ENCODE peak calls at places on chromosomes 3 and 15, in six cellular contexts. One of them, this sample, is unnamed. For H3K4me1, the result is how much of the 10 kb centered on the place peaks cover.

GRCh38 chr3:43417133-43417532 is 130.8 kb downstream of the SNRK start:
- DNase-seq in MM.1S: no peak
- DNase-seq in upper lobe of left lung: no peak
- DNase-seq in cardiac muscle cell: no peak
- DNase-seq in RWPE2: no peak
- DNase-seq in H9: no peak
- DNase-seq in this sample: no peak

GRCh38 chr3:106610362-106610997 is 741.7 kb upstream of the CBLB start:
- DNase-seq in MM.1S: no peak
- DNase-seq in upper lobe of left lung: no peak
- DNase-seq in cardiac muscle cell: no peak
- DNase-seq in RWPE2: no peak
- DNase-seq in H9: no peak
- DNase-seq in this sample: no peak

GRCh38 chr3:197471221-197472010 is 84.4 kb downstream of the BDH1 start:
- DNase-seq in MM.1S: no peak
- DNase-seq in upper lobe of left lung: no peak
- DNase-seq in cardiac muscle cell: no peak
- DNase-seq in RWPE2: no peak
- DNase-seq in H9: no peak
- DNase-seq in this sample: no peak

GRCh38 chr3:145776782-145777408 is 384.1 kb downstream of the PLOD2 start:
- DNase-seq in MM.1S: peak
- DNase-seq in upper lobe of left lung: no peak
- DNase-seq in cardiac muscle cell: peak
- DNase-seq in RWPE2: no peak
- DNase-seq in H9: peak
- DNase-seq in this sample: no peak

GRCh38 chr3:143421556-143421955 is 302.0 kb downstream of the CHST2 start:
- DNase-seq in MM.1S: no peak
- DNase-seq in upper lobe of left lung: no peak
- DNase-seq in cardiac muscle cell: no peak
- DNase-seq in RWPE2: no peak
- DNase-seq in H9: no peak
- DNase-seq in this sample: no peak

GRCh38 chr3:24474862-24475261 is 19.8 kb downstream of the THRB start:
- DNase-seq in MM.1S: no peak
- DNase-seq in upper lobe of left lung: no peak
- DNase-seq in cardiac muscle cell: no peak
- DNase-seq in RWPE2: no peak
- DNase-seq in H9: no peak
- DNase-seq in this sample: no peak

GRCh38 chr3:45689787-45690145 is 570 bp downstream of the SACM1L start:
- DNase-seq in MM.1S: peak
- DNase-seq in upper lobe of left lung: peak
- DNase-seq in cardiac muscle cell: no peak
- DNase-seq in RWPE2: no peak
- DNase-seq in H9: no peak
- DNase-seq in this sample: no peak

GRCh38 chr3:38834110-38834509 is 18.1 kb upstream of the SCN10A start:
- DNase-seq in MM.1S: peak
- DNase-seq in upper lobe of left lung: peak
- DNase-seq in cardiac muscle cell: peak
- DNase-seq in RWPE2: peak
- DNase-seq in H9: peak
- DNase-seq in this sample: peak

GRCh38 chr15:88956906-88957305 is 43.7 kb upstream of the MFGE8 start:
- DNase-seq in MM.1S: no peak
- DNase-seq in upper lobe of left lung: no peak
- DNase-seq in cardiac muscle cell: no peak
- DNase-seq in RWPE2: no peak
- DNase-seq in H9: no peak
- DNase-seq in this sample: no peak

GRCh38 chr15:90872481-90873184 is 4.2 kb downstream of the FURIN start:
- DNase-seq in MM.1S: no peak
- DNase-seq in upper lobe of left lung: no peak
- DNase-seq in cardiac muscle cell: no peak
- DNase-seq in RWPE2: peak
- DNase-seq in H9: peak
- DNase-seq in this sample: no peak

GRCh38 chr3:194824676-194825075 is 139.0 kb downstream of the FAM43A start:
- DNase-seq in MM.1S: no peak
- DNase-seq in upper lobe of left lung: no peak
- DNase-seq in cardiac muscle cell: peak
- DNase-seq in RWPE2: no peak
- DNase-seq in H9: no peak
- DNase-seq in this sample: no peak

GRCh38 chr3:37887824-37888223 is 26.1 kb downstream of the CTDSPL start:
- DNase-seq in MM.1S: no peak
- DNase-seq in upper lobe of left lung: no peak
- DNase-seq in cardiac muscle cell: no peak
- DNase-seq in RWPE2: no peak
- DNase-seq in H9: no peak
- DNase-seq in this sample: no peak

GRCh38 chr3:184737641-184738518 is 26.0 kb upstream of the MAGEF1 start:
- DNase-seq in MM.1S: no peak
- DNase-seq in upper lobe of left lung: peak
- DNase-seq in cardiac muscle cell: no peak
- DNase-seq in RWPE2: peak
- DNase-seq in H9: no peak
- DNase-seq in this sample: no peak

GRCh38 chr3:172261053-172261452 is 187.2 kb downstream of the GHSR start:
- DNase-seq in MM.1S: no peak
- DNase-seq in upper lobe of left lung: peak
- DNase-seq in cardiac muscle cell: no peak
- DNase-seq in RWPE2: no peak
- DNase-seq in H9: no peak
- DNase-seq in this sample: no peak

GRCh38 chr3:130423064-130423463 is 77.6 kb downstream of the COL6A5 start:
- DNase-seq in MM.1S: no peak
- DNase-seq in upper lobe of left lung: no peak
- DNase-seq in cardiac muscle cell: no peak
- DNase-seq in RWPE2: no peak
- DNase-seq in H9: no peak
- DNase-seq in this sample: no peak

GRCh38 chr3:196789773-196790419 is 50.2 kb downstream of the PAK2 start:
- DNase-seq in MM.1S: no peak
- DNase-seq in upper lobe of left lung: no peak
- DNase-seq in cardiac muscle cell: no peak
- DNase-seq in RWPE2: no peak
- DNase-seq in H9: no peak
- DNase-seq in this sample: no peak

GRCh38 chr3:136350132-136350531 is 100.0 kb downstream of the PCCB start:
- DNase-seq in MM.1S: no peak
- DNase-seq in upper lobe of left lung: no peak
- DNase-seq in cardiac muscle cell: no peak
- DNase-seq in RWPE2: no peak
- DNase-seq in H9: no peak
- DNase-seq in this sample: no peak

GRCh38 chr3:141550926-141551665 is 64.3 kb downstream of the RASA2 start:
- DNase-seq in MM.1S: no peak
- DNase-seq in upper lobe of left lung: no peak
- DNase-seq in cardiac muscle cell: no peak
- DNase-seq in RWPE2: no peak
- DNase-seq in H9: no peak
- DNase-seq in this sample: no peak

GRCh38 chr3:24119321-24119751 is 174.2 kb downstream of the NR1D2 start:
- DNase-seq in MM.1S: no peak
- DNase-seq in upper lobe of left lung: no peak
- DNase-seq in cardiac muscle cell: no peak
- DNase-seq in RWPE2: no peak
- DNase-seq in H9: no peak
- DNase-seq in this sample: no peak

GRCh38 chr3:150588027-150588830 is 14.9 kb upstream of the SELENOT start:
- DNase-seq in MM.1S: no peak
- DNase-seq in upper lobe of left lung: peak
- DNase-seq in cardiac muscle cell: peak
- DNase-seq in RWPE2: no peak
- DNase-seq in H9: no peak
- DNase-seq in this sample: no peak

GRCh38 chr15:77032052-77032646 is 37.2 kb downstream of the PSTPIP1 start:
- DNase-seq in MM.1S: no peak
- DNase-seq in upper lobe of left lung: peak
- DNase-seq in cardiac muscle cell: no peak
- DNase-seq in RWPE2: peak
- DNase-seq in H9: peak
- DNase-seq in this sample: no peak

GRCh38 chr3:155701882-155702465 is 42.9 kb downstream of the PLCH1 start:
- DNase-seq in MM.1S: peak
- DNase-seq in upper lobe of left lung: no peak
- DNase-seq in cardiac muscle cell: peak
- DNase-seq in RWPE2: no peak
- DNase-seq in H9: no peak
- DNase-seq in this sample: no peak

GRCh38 chr3:71006810-71007785 is 576.4 kb downstream of the FOXP1 start:
- DNase-seq in MM.1S: peak
- DNase-seq in upper lobe of left lung: no peak
- DNase-seq in cardiac muscle cell: peak
- DNase-seq in RWPE2: no peak
- DNase-seq in H9: no peak
- DNase-seq in this sample: no peak

GRCh38 chr3:71010731-71011455 is 572.6 kb downstream of the FOXP1 start:
- DNase-seq in MM.1S: peak
- DNase-seq in upper lobe of left lung: no peak
- DNase-seq in cardiac muscle cell: no peak
- DNase-seq in RWPE2: no peak
- DNase-seq in H9: no peak
- DNase-seq in this sample: no peak

GRCh38 chr3:71011565-71012287 is 571.8 kb downstream of the FOXP1 start:
- DNase-seq in MM.1S: peak
- DNase-seq in upper lobe of left lung: no peak
- DNase-seq in cardiac muscle cell: no peak
- DNase-seq in RWPE2: no peak
- DNase-seq in H9: no peak
- DNase-seq in this sample: no peak

GRCh38 chr3:71005797-71006321 is 577.7 kb downstream of the FOXP1 start:
- DNase-seq in MM.1S: no peak
- DNase-seq in upper lobe of left lung: no peak
- DNase-seq in cardiac muscle cell: no peak
- DNase-seq in RWPE2: no peak
- DNase-seq in H9: no peak
- DNase-seq in this sample: no peak

GRCh38 chr3:71008350-71008923 is 575.1 kb downstream of the FOXP1 start:
- DNase-seq in MM.1S: no peak
- DNase-seq in upper lobe of left lung: no peak
- DNase-seq in cardiac muscle cell: no peak
- DNase-seq in RWPE2: no peak
- DNase-seq in H9: no peak
- DNase-seq in this sample: no peak
- H3K4me1 ChIP-seq in MM.1S: under half
- H3K4me1 ChIP-seq in upper lobe of left lung: half or more
- H3K4me1 ChIP-seq in cardiac muscle cell: under half
- H3K4me1 ChIP-seq in RWPE2: under half
- H3K4me1 ChIP-seq in H9: under half
- H3K4me1 ChIP-seq in this sample: half or more

GRCh38 chr3:114103181-114103580 is 46.6 kb downstream of the QTRT2 start:
- DNase-seq in MM.1S: no peak
- DNase-seq in upper lobe of left lung: no peak
- DNase-seq in cardiac muscle cell: no peak
- DNase-seq in RWPE2: no peak
- DNase-seq in H9: peak
- DNase-seq in this sample: no peak
- TF ChIP-seq CTCF in MM.1S: no peak
- TF ChIP-seq CTCF in upper lobe of left lung: no peak
- TF ChIP-seq CTCF in cardiac muscle cell: no peak
- TF ChIP-seq CTCF in RWPE2: no peak
- TF ChIP-seq CTCF in H9: no peak
- TF ChIP-seq CTCF in this sample: no peak

GRCh38 chr3:12629560-12629959 is 34.4 kb downstream of the RAF1 start:
- DNase-seq in MM.1S: no peak
- DNase-seq in upper lobe of left lung: peak
- DNase-seq in cardiac muscle cell: no peak
- DNase-seq in RWPE2: no peak
- DNase-seq in H9: no peak
- DNase-seq in this sample: no peak

GRCh38 chr3:12632523-12632922 is 31.4 kb downstream of the RAF1 start:
- DNase-seq in MM.1S: no peak
- DNase-seq in upper lobe of left lung: no peak
- DNase-seq in cardiac muscle cell: no peak
- DNase-seq in RWPE2: no peak
- DNase-seq in H9: no peak
- DNase-seq in this sample: no peak

GRCh38 chr3:12628813-12629212 is 35.1 kb downstream of the RAF1 start:
- DNase-seq in MM.1S: no peak
- DNase-seq in upper lobe of left lung: no peak
- DNase-seq in cardiac muscle cell: no peak
- DNase-seq in RWPE2: no peak
- DNase-seq in H9: no peak
- DNase-seq in this sample: no peak

GRCh38 chr3:12633108-12633507 is 30.8 kb downstream of the RAF1 start:
- DNase-seq in MM.1S: no peak
- DNase-seq in upper lobe of left lung: no peak
- DNase-seq in cardiac muscle cell: no peak
- DNase-seq in RWPE2: no peak
- DNase-seq in H9: no peak
- DNase-seq in this sample: no peak

GRCh38 chr3:12630292-12630691 is 33.6 kb downstream of the RAF1 start:
- DNase-seq in MM.1S: no peak
- DNase-seq in upper lobe of left lung: no peak
- DNase-seq in cardiac muscle cell: no peak
- DNase-seq in RWPE2: no peak
- DNase-seq in H9: no peak
- DNase-seq in this sample: no peak
- H3K4me1 ChIP-seq in MM.1S: under half
- H3K4me1 ChIP-seq in upper lobe of left lung: under half
- H3K4me1 ChIP-seq in cardiac muscle cell: under half
- H3K4me1 ChIP-seq in RWPE2: under half
- H3K4me1 ChIP-seq in H9: under half
- H3K4me1 ChIP-seq in this sample: under half

DNA sequence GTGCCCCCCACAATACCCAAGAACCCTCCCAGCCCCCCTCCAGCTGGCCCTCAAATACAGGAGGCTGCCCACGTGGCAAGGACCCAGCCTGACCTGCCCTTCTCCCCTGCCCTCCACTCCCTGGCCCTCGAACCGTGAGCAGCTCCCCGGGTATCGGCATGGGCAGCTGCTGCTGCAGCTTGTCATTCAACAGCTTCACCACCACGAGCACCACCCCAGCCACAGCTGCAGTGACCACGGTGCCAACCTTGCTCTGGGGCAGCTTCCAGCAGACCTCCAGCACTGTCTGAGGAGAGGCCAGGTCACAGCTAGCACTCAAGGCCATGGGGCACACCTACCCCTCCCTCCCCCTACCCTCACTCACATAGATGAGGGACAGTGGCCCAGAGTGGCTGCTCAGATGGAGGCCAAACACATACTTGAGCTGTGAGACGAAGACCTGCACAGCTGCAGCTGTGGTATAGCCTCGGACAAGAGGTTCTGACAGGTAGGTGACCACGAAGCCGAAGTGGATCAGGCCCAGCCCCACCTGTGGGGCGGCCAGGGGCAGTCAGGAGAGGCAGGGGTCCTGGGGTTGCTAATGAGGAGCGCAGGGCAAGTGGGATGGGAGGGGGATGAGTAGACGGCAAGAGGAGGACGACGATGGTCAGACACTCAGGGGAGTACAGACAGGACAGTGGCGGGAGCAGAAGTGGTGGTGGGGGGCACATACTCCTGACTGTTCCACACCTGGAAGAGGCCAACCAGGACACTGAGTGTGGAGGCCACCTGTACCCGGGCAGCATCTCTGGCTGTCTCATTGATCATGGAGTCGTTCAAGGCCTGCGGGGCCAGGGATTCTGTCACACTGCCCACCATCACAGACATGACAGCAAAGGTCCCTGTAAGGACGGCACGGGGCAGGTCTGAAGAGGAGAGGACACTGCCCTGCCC is 3.5 kb downstream of the SLC26A6 start:
- DNase-seq in MM.1S: no peak
- DNase-seq in upper lobe of left lung: no peak
- DNase-seq in cardiac muscle cell: no peak
- DNase-seq in RWPE2: peak
- DNase-seq in H9: no peak
- DNase-seq in this sample: no peak
- TF ChIP-seq CTCF in MM.1S: no peak
- TF ChIP-seq CTCF in upper lobe of left lung: no peak
- TF ChIP-seq CTCF in cardiac muscle cell: no peak
- TF ChIP-seq CTCF in RWPE2: no peak
- TF ChIP-seq CTCF in H9: no peak
- TF ChIP-seq CTCF in this sample: no peak